ENCODE peak calls at places on chromosomes 1 and 21, in nine cellular contexts. S is GM23248, W is neural progenitor cell, C is OCI-LY7, R is GM23338, T is PC-3, E is MM.1S, O is SK-N-SH, A is hepatocyte. P is an unnamed sample. For H3K4me1, the result is how much of the 10 kb centered on the place peaks cover.

GRCh38 chr1:1955651-1956094 is 36.6 kb upstream of the TMEM52 start:
- DNase-seq in A (no peak), C (no peak), T (no peak), O (no peak), R (no peak), W (no peak), E (no peak), S (no peak), P (no peak)

GRCh38 chr1:221740941-221741363 is 937 bp downstream of the DUSP10 start:
- DNase-seq in T (peak), O (peak), W (peak), R (no peak), E (no peak), C (peak), S (peak), A (peak), P (no peak)

GRCh38 chr1:156676820-156677615 is at the start of gene NES:
- DNase-seq in W (peak), E (no peak), C (no peak), A (peak), R (peak), T (peak), S (peak), O (peak), P (no peak)

GRCh38 chr1:220926146-220926545 is 46.9 kb downstream of the HLX start:
- DNase-seq in R (no peak), E (no peak), A (no peak), O (no peak), C (no peak), S (peak), T (no peak), W (no peak), P (no peak)

GRCh38 chr1:110053557-110054428 is 16.7 kb downstream of the ALX3 start:
- DNase-seq in A (peak), W (peak), O (peak), R (peak), T (peak), E (peak), S (peak), C (peak), P (no peak)

GRCh38 chr21:31342328-31342727 is 1.7 kb downstream of the TIAM1 start:
- DNase-seq in S (no peak), O (no peak), A (no peak), W (no peak), T (peak), E (no peak), R (no peak), C (peak), P (no peak)

GRCh38 chr1:88998716-88999115 is 6.3 kb upstream of the KYAT3 start:
- DNase-seq in C (peak), E (peak), S (peak), R (peak), W (peak), T (peak), A (peak), O (peak), P (peak)

GRCh38 chr1:53180226-53180625 is 16.4 kb upstream of the CPT2 start:
- DNase-seq in W (no peak), C (no peak), S (peak), O (no peak), R (no peak), T (no peak), E (no peak), A (no peak), P (no peak)

GRCh38 chr1:204289280-204289679 is 70.4 kb downstream of the PLEKHA6 start:
- DNase-seq in W (no peak), C (no peak), E (no peak), T (no peak), S (no peak), O (peak), A (no peak), R (no peak), P (no peak)

GRCh38 chr1:94925561-94926364 is 1.1 kb downstream of the CNN3 start:
- DNase-seq in C (no peak), E (no peak), R (peak), A (peak), O (peak), S (peak), W (peak), T (peak), P (peak)

GRCh38 chr1:228109962-228110488 is 926 bp upstream of the MRPL55 start:
- DNase-seq in O (no peak), W (peak), S (peak), C (no peak), E (no peak), A (peak), R (peak), T (peak), P (no peak)

GRCh38 chr1:203764105-203765028 is 616 bp upstream of the LAX1 start:
- DNase-seq in C (peak), O (no peak), R (no peak), W (no peak), S (no peak), E (peak), T (no peak), A (no peak), P (no peak)

GRCh38 chr21:45818904-45819285 is 162.7 kb upstream of the COL6A1 start:
- DNase-seq in W (no peak), C (no peak), O (no peak), R (no peak), S (peak), A (peak), E (no peak), T (peak), P (no peak)

GRCh38 chr1:179353546-179353945 is 12.2 kb upstream of the AXDND1 start:
- DNase-seq in C (no peak), O (no peak), W (no peak), S (peak), T (no peak), R (no peak), E (no peak), A (peak), P (no peak)

GRCh38 chr1:92877792-92878191 is 46.0 kb downstream of the RPL5 start:
- DNase-seq in A (no peak), O (peak), R (no peak), T (no peak), S (peak), W (no peak), E (peak), C (peak), P (no peak)

GRCh38 chr1:232012773-232013386 is 386.3 kb downstream of the DISC1 start:
- DNase-seq in A (peak), T (no peak), W (no peak), R (no peak), C (no peak), S (peak), E (no peak), O (no peak), P (no peak)

GRCh38 chr1:33348194-33348593 is 27.3 kb upstream of the A3GALT2 start:
- DNase-seq in S (peak), W (peak), T (peak), C (no peak), O (no peak), E (no peak), R (no peak), A (no peak), P (no peak)

GRCh38 chr1:202968895-202969295 is 1.8 kb upstream of the CYB5R1 start:
- DNase-seq in R (peak), T (peak), A (peak), C (peak), W (peak), E (peak), O (peak), S (peak), P (peak)

GRCh38 chr1:194347184-194347583 is 1160.8 kb upstream of the B3GALT2 start:
- DNase-seq in E (no peak), R (no peak), W (no peak), A (no peak), S (no peak), T (no peak), C (no peak), O (no peak), P (no peak)

GRCh38 chr1:10617931-10618885 is 143.5 kb downstream of the PEX14 start:
- DNase-seq in W (no peak), E (no peak), T (no peak), R (no peak), O (no peak), C (no peak), S (no peak), A (no peak), P (no peak)

GRCh38 chr1:145887631-145888030 is 2.0 kb upstream of the ANKRD35 start:
- DNase-seq in R (no peak), W (no peak), S (no peak), T (peak), C (no peak), O (no peak), A (no peak), E (no peak), P (no peak)

GRCh38 chr1:110100335-110100734 is 11.9 kb upstream of the UBL4B start:
- DNase-seq in W (no peak), E (no peak), T (no peak), S (no peak), R (no peak), C (no peak), O (no peak), A (no peak), P (no peak)

GRCh38 chr1:157194739-157195520 is 56.7 kb upstream of the ETV3 start:
- DNase-seq in E (no peak), A (no peak), W (no peak), O (peak), S (no peak), C (no peak), R (peak), T (no peak), P (no peak)

GRCh38 chr21:29196664-29197052 is 66.2 kb downstream of the MAP3K7CL start:
- DNase-seq in C (no peak), E (no peak), W (no peak), S (peak), T (peak), R (no peak), A (no peak), O (no peak), P (no peak)

GRCh38 chr1:55386456-55386855 is 171.3 kb upstream of the USP24 start:
- DNase-seq in S (no peak), E (no peak), T (no peak), C (no peak), O (no peak), R (no peak), W (no peak), A (no peak), P (no peak)

GRCh38 chr1:94125551-94126514 is 4.9 kb upstream of the ABCA4 start:
- DNase-seq in C (no peak), R (peak), O (no peak), A (peak), T (no peak), S (no peak), E (no peak), W (no peak), P (no peak)

GRCh38 chr1:9618912-9619679 is 30.4 kb downstream of the TMEM201 start:
- DNase-seq in R (no peak), S (no peak), T (no peak), O (no peak), W (no peak), C (no peak), A (no peak), E (no peak), P (no peak)

GRCh38 chr1:70714149-70714548 is 303.1 kb downstream of the CTH start:
- DNase-seq in O (no peak), E (no peak), S (no peak), R (peak), A (no peak), C (no peak), T (no peak), W (peak), P (no peak)

GRCh38 chr21:25961042-25961441 is 209.5 kb downstream of the APP start:
- DNase-seq in A (no peak), O (no peak), R (peak), T (no peak), W (peak), S (no peak), C (peak), E (peak), P (no peak)

GRCh38 chr1:6653651-6654290 is 29.1 kb downstream of the THAP3 start:
- DNase-seq in T (no peak), C (no peak), W (no peak), O (no peak), R (no peak), S (no peak), E (no peak), A (no peak), P (no peak)

GRCh38 chr1:224809613-224810012 is 119.9 kb upstream of the DNAH14 start:
- DNase-seq in A (no peak), C (no peak), R (no peak), T (no peak), E (no peak), O (no peak), W (no peak), S (no peak), P (no peak)

GRCh38 chr21:24025101-24025500 is 1582.2 kb downstream of the MRPL39 start:
- DNase-seq in C (no peak), E (no peak), O (no peak), W (no peak), T (peak), A (no peak), R (no peak), S (no peak), P (no peak)

GRCh38 chr1:6099787-6100765 is 54.4 kb downstream of the KCNAB2 start:
- DNase-seq in R (no peak), W (no peak), T (peak), E (no peak), A (no peak), C (peak), S (no peak), O (peak), P (no peak)

DNA sequence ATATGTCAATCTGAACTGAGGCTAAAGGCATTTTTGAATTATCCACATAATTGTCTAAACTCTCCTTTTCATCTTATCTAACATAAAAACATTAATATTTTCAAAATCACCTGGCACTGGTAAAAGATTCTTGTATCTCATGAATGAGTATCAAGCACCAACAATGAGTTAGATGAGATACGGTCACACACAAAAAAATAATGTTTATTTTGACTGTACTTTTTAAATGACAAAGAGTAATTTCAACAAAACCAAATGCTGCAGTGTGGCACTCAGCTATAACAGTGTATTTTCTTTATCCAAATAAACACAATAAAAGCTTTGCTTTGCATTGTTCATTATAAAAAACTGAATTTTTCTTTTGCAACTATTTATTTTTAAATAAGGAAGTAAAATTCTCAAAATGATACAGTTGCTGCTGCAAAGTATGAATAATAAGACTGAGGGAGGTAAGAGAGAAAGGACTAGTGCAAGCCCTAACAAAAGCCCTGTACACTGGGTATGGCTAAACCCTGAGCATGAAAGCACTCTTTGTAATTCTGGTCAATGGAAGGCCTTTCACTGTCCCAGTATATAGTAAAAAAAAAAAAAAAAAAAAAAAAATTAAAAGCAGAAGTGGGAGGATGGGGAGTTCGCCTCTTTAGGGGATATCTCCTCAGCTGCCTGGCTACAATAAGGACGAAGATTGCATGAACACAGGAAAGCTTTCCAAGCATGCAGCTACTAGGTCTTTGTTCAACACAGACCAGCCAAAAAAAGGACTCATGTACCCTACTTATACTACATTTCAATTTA is 59.3 kb downstream of the EIF4G3 start:
- DNase-seq in T (no peak), E (no peak), W (peak), R (no peak), A (no peak), O (no peak), S (no peak), C (no peak), P (no peak)
- TF ChIP-seq EZH2phosphoT487 in T (no peak), E (no peak), W (no peak), R (no peak), A (no peak), O (no peak), S (no peak), C (no peak), P (no peak)

GRCh38 chr1:19345391-19345790 is 33.3 kb downstream of the SLC66A1 start:
- DNase-seq in O (no peak), W (no peak), T (no peak), E (no peak), R (no peak), C (no peak), A (no peak), S (no peak), P (no peak)

GRCh38 chr1:19348441-19349198 is 36.5 kb downstream of the SLC66A1 start:
- DNase-seq in O (no peak), T (no peak), S (no peak), R (no peak), W (no peak), C (no peak), E (no peak), A (no peak), P (no peak)

GRCh38 chr1:19344831-19345230 is 32.7 kb downstream of the SLC66A1 start:
- DNase-seq in R (no peak), O (no peak), C (no peak), W (no peak), A (no peak), E (no peak), S (no peak), T (no peak), P (no peak)

GRCh38 chr1:19349999-19350398 is 37.9 kb downstream of the SLC66A1 start:
- DNase-seq in C (no peak), T (no peak), A (no peak), W (no peak), E (no peak), S (no peak), R (no peak), O (no peak), P (no peak)

GRCh38 chr1:19347538-19348177 is 35.5 kb downstream of the SLC66A1 start:
- DNase-seq in S (no peak), R (no peak), A (peak), E (no peak), C (no peak), W (no peak), T (no peak), O (no peak), P (no peak)
- H3K4me1 ChIP-seq in S (under half), R (under half), A (under half), E (under half), C (under half), W (under half), T (under half), O (under half), P (under half)

DNA sequence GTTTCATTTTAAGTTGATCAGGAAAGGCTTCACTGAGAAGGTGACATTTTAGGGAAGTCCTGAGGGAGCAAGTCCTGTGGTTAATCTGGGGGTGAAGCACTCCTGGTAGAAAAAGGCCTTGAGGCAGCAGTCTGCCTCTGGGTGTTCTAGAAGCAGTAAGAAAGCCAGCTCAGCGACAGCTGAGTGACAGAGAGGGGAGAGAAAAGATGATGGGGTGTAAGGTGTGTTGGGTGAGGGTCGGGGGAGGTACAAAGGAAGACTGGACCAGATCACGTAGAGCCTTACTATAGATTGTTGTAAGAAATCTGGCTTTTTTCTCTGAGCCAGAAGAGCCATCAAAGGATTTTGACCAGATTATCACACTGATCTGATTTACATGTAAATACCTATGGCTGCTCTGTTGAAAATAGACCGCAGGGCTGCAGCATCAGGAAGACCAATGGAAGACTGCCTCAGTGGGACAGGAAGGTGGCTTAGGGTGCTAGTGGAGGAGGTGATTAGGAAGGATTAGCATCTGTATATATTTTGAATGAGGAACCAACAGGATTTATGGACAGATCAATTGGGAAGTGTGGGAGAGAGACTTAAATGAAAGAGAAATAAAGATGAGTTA is 131.2 kb downstream of the CDC7 start:
- DNase-seq in W (peak), C (no peak), E (no peak), R (peak), T (no peak), O (no peak), S (no peak), A (no peak), P (no peak)
- TF ChIP-seq EZH2phosphoT487 in W (no peak), C (no peak), E (no peak), R (no peak), T (no peak), O (no peak), S (no peak), A (no peak), P (no peak)

GRCh38 chr1:117674521-117675400 is 68.9 kb downstream of the TENT5C start:
- DNase-seq in S (peak), C (peak), W (no peak), E (peak), O (no peak), A (no peak), R (no peak), T (peak), P (no peak)

GRCh38 chr1:117672756-117673155 is 66.9 kb downstream of the TENT5C start:
- DNase-seq in T (no peak), O (no peak), E (no peak), R (no peak), A (no peak), W (no peak), S (no peak), C (no peak), P (no peak)

GRCh38 chr1:117670996-117671780 is 65.3 kb downstream of the TENT5C start:
- DNase-seq in T (no peak), C (no peak), A (no peak), R (no peak), W (no peak), E (no peak), O (no peak), S (no peak), P (no peak)

GRCh38 chr1:117671781-117672501 is 66.1 kb downstream of the TENT5C start:
- DNase-seq in W (peak), R (peak), T (no peak), C (no peak), S (peak), E (no peak), A (peak), O (no peak), P (no peak)

DNA sequence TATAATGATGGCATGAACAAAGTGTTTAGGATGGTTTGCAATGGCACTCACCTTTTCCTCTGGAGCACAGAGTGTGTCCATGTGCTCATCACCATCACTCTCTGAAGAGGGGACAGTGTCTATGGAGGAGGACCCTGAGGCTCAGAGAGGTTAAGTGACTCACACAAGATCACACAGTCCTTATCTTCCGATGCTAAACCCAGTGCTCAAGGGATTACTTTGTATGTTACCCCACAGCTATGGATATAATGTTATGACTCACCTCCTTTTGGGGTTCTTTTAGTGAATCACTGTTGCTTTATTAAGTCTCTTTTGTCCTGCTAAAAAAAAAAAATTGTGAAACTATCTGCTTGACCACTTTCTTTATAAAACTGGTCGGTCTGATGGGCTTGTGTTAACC is 67.6 kb downstream of the TENT5C start:
- DNase-seq in T (peak), R (no peak), W (no peak), S (peak), C (no peak), E (no peak), A (peak), O (no peak), P (no peak)
- H3K4me1 ChIP-seq in T (under half), R (under half), W (under half), S (under half), C (half or more), E (half or more), A (under half), O (under half), P (under half)

DNA sequence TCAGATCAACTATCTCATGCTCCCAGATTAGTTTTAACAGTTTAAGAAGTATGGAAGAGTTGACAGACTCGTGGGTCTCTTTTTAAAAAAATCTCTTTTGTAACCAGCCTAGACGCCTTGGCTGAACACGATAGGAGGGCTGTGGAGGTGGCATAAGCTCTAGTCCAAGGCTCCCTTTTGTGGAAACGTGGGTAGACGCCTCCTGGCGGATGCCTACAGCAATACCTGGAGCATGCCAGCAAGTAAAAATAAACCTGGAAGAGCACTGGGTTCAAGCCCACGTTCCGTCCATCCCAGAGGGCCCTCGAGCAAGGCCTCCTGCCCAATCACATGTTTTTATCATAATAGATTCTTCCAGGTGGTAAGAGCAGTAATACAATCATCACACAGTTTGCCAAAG is 87.9 kb downstream of the RGS7 start:
- DNase-seq in O (no peak), R (peak), W (peak), C (no peak), E (no peak), S (no peak), A (no peak), T (peak), P (no peak)
- TF ChIP-seq EZH2phosphoT487 in O (no peak), R (no peak), W (no peak), C (no peak), E (no peak), S (no peak), A (no peak), T (no peak), P (no peak)

P was measured in HCT116.